ENCODE peak calls at places on chromosome 6, in nine cellular contexts. One of them, this sample, is unnamed.
A peak's percentile ranks its signal among the peaks of the same experiment; 100 is the strongest.

GRCh38 chr6:96923871-96924493 is 546 bp upstream of the KLHL32 start:
- DNase-seq in RWPE1: peak; percentile 7
- DNase-seq in suprapubic skin: peak; percentile 76
- DNase-seq in Calu3: no peak
- DNase-seq in heart right ventricle: no peak
- DNase-seq in adrenal gland: no peak
- DNase-seq in kidney: no peak
- DNase-seq in keratinocyte: no peak
- DNase-seq in endothelial cell: no peak
- DNase-seq in this sample: no peak

GRCh38 chr6:148470141-148470540 is 127.5 kb downstream of the SASH1 start:
- DNase-seq in RWPE1: no peak
- DNase-seq in suprapubic skin: no peak
- DNase-seq in Calu3: no peak
- DNase-seq in heart right ventricle: no peak
- DNase-seq in adrenal gland: no peak
- DNase-seq in kidney: no peak
- DNase-seq in keratinocyte: no peak
- DNase-seq in endothelial cell: no peak
- DNase-seq in this sample: no peak

GRCh38 chr6:142030115-142030619 is 102.6 kb upstream of the GJE1 start:
- DNase-seq in RWPE1: no peak
- DNase-seq in suprapubic skin: no peak
- DNase-seq in Calu3: peak; percentile 20
- DNase-seq in heart right ventricle: no peak
- DNase-seq in adrenal gland: no peak
- DNase-seq in kidney: no peak
- DNase-seq in keratinocyte: no peak
- DNase-seq in endothelial cell: no peak
- DNase-seq in this sample: no peak

GRCh38 chr6:43873806-43874714 is 104.0 kb downstream of the VEGFA start:
- DNase-seq in RWPE1: no peak
- DNase-seq in suprapubic skin: no peak
- DNase-seq in Calu3: peak; percentile 63
- DNase-seq in heart right ventricle: no peak
- DNase-seq in adrenal gland: no peak
- DNase-seq in kidney: no peak
- DNase-seq in keratinocyte: no peak
- DNase-seq in endothelial cell: no peak
- DNase-seq in this sample: no peak

GRCh38 chr6:55069132-55069781 is 105.1 kb upstream of the HCRTR2 start:
- DNase-seq in RWPE1: peak; percentile 35
- DNase-seq in suprapubic skin: no peak
- DNase-seq in Calu3: peak; percentile 52
- DNase-seq in heart right ventricle: peak; percentile 11
- DNase-seq in adrenal gland: peak; percentile 41
- DNase-seq in kidney: no peak
- DNase-seq in keratinocyte: no peak
- DNase-seq in endothelial cell: peak; percentile 49
- DNase-seq in this sample: peak; percentile 26

GRCh38 chr6:48069280-48069679 is 41.7 kb downstream of the PTCHD4 start:
- DNase-seq in RWPE1: no peak
- DNase-seq in suprapubic skin: no peak
- DNase-seq in Calu3: no peak
- DNase-seq in heart right ventricle: no peak
- DNase-seq in adrenal gland: no peak
- DNase-seq in kidney: no peak
- DNase-seq in keratinocyte: no peak
- DNase-seq in endothelial cell: no peak
- DNase-seq in this sample: no peak

GRCh38 chr6:128511518-128511917 is 8.9 kb downstream of the PTPRK start:
- DNase-seq in RWPE1: peak; percentile 78
- DNase-seq in suprapubic skin: no peak
- DNase-seq in Calu3: no peak
- DNase-seq in heart right ventricle: no peak
- DNase-seq in adrenal gland: no peak
- DNase-seq in kidney: no peak
- DNase-seq in keratinocyte: peak; percentile 58
- DNase-seq in endothelial cell: no peak
- DNase-seq in this sample: no peak

GRCh38 chr6:44590471-44590870 is 203.0 kb downstream of the CDC5L start:
- DNase-seq in RWPE1: no peak
- DNase-seq in suprapubic skin: no peak
- DNase-seq in Calu3: no peak
- DNase-seq in heart right ventricle: no peak
- DNase-seq in adrenal gland: no peak
- DNase-seq in kidney: no peak
- DNase-seq in keratinocyte: no peak
- DNase-seq in endothelial cell: no peak
- DNase-seq in this sample: no peak

GRCh38 chr6:72890233-72890632 is 268.4 kb downstream of the KCNQ5 start:
- DNase-seq in RWPE1: no peak
- DNase-seq in suprapubic skin: no peak
- DNase-seq in Calu3: no peak
- DNase-seq in heart right ventricle: no peak
- DNase-seq in adrenal gland: no peak
- DNase-seq in kidney: no peak
- DNase-seq in keratinocyte: no peak
- DNase-seq in endothelial cell: no peak
- DNase-seq in this sample: no peak

GRCh38 chr6:37314803-37315515 is 38.8 kb upstream of the RNF8 start:
- DNase-seq in RWPE1: peak; percentile 36
- DNase-seq in suprapubic skin: no peak
- DNase-seq in Calu3: peak; percentile 53
- DNase-seq in heart right ventricle: peak; percentile 23
- DNase-seq in adrenal gland: no peak
- DNase-seq in kidney: no peak
- DNase-seq in keratinocyte: no peak
- DNase-seq in endothelial cell: peak; percentile 63
- DNase-seq in this sample: peak; percentile 20

GRCh38 chr6:110355031-110355430 is 3.1 kb downstream of the METTL24 start:
- DNase-seq in RWPE1: no peak
- DNase-seq in suprapubic skin: no peak
- DNase-seq in Calu3: no peak
- DNase-seq in heart right ventricle: no peak
- DNase-seq in adrenal gland: no peak
- DNase-seq in kidney: no peak
- DNase-seq in keratinocyte: no peak
- DNase-seq in endothelial cell: no peak
- DNase-seq in this sample: no peak

GRCh38 chr6:33787954-33788693 is 806 bp downstream of the LEMD2 start:
- DNase-seq in RWPE1: peak; percentile 77
- DNase-seq in suprapubic skin: peak; percentile 85
- DNase-seq in Calu3: peak; percentile 70
- DNase-seq in heart right ventricle: peak; percentile 80
- DNase-seq in adrenal gland: peak; percentile 79
- DNase-seq in kidney: peak; percentile 94
- DNase-seq in keratinocyte: no peak
- DNase-seq in endothelial cell: peak; percentile 65
- DNase-seq in this sample: peak; percentile 39

GRCh38 chr6:129828229-129828628 is 32.9 kb downstream of the TMEM244 start:
- DNase-seq in RWPE1: no peak
- DNase-seq in suprapubic skin: no peak
- DNase-seq in Calu3: no peak
- DNase-seq in heart right ventricle: no peak
- DNase-seq in adrenal gland: no peak
- DNase-seq in kidney: no peak
- DNase-seq in keratinocyte: no peak
- DNase-seq in endothelial cell: no peak
- DNase-seq in this sample: no peak

GRCh38 chr6:37127961-37128862 is 41.7 kb upstream of the PIM1 start:
- DNase-seq in RWPE1: no peak
- DNase-seq in suprapubic skin: no peak
- DNase-seq in Calu3: no peak
- DNase-seq in heart right ventricle: no peak
- DNase-seq in adrenal gland: no peak
- DNase-seq in kidney: peak; percentile 12
- DNase-seq in keratinocyte: no peak
- DNase-seq in endothelial cell: no peak
- DNase-seq in this sample: no peak

GRCh38 chr6:158962371-158962770 is 37.6 kb downstream of the RSPH3 start:
- DNase-seq in RWPE1: no peak
- DNase-seq in suprapubic skin: no peak
- DNase-seq in Calu3: no peak
- DNase-seq in heart right ventricle: no peak
- DNase-seq in adrenal gland: no peak
- DNase-seq in kidney: no peak
- DNase-seq in keratinocyte: no peak
- DNase-seq in endothelial cell: no peak
- DNase-seq in this sample: no peak

GRCh38 chr6:150925655-150925928 is 60.1 kb downstream of the MTHFD1L start:
- DNase-seq in RWPE1: no peak
- DNase-seq in suprapubic skin: no peak
- DNase-seq in Calu3: no peak
- DNase-seq in heart right ventricle: no peak
- DNase-seq in adrenal gland: no peak
- DNase-seq in kidney: no peak
- DNase-seq in keratinocyte: no peak
- DNase-seq in endothelial cell: no peak
- DNase-seq in this sample: no peak

GRCh38 chr6:150924808-150925654 is 59.5 kb downstream of the MTHFD1L start:
- DNase-seq in RWPE1: no peak
- DNase-seq in suprapubic skin: no peak
- DNase-seq in Calu3: no peak
- DNase-seq in heart right ventricle: no peak
- DNase-seq in adrenal gland: no peak
- DNase-seq in kidney: no peak
- DNase-seq in keratinocyte: no peak
- DNase-seq in endothelial cell: no peak
- DNase-seq in this sample: no peak

GRCh38 chr6:150929403-150929802 is 63.9 kb downstream of the MTHFD1L start:
- DNase-seq in RWPE1: no peak
- DNase-seq in suprapubic skin: no peak
- DNase-seq in Calu3: no peak
- DNase-seq in heart right ventricle: no peak
- DNase-seq in adrenal gland: no peak
- DNase-seq in kidney: no peak
- DNase-seq in keratinocyte: no peak
- DNase-seq in endothelial cell: no peak
- DNase-seq in this sample: no peak

GRCh38 chr6:150930816-150931215 is 65.3 kb downstream of the MTHFD1L start:
- DNase-seq in RWPE1: no peak
- DNase-seq in suprapubic skin: no peak
- DNase-seq in Calu3: no peak
- DNase-seq in heart right ventricle: no peak
- DNase-seq in adrenal gland: no peak
- DNase-seq in kidney: no peak
- DNase-seq in keratinocyte: no peak
- DNase-seq in endothelial cell: no peak
- DNase-seq in this sample: no peak

GRCh38 chr6:150928882-150929281 is 63.4 kb downstream of the MTHFD1L start:
- DNase-seq in RWPE1: no peak
- DNase-seq in suprapubic skin: no peak
- DNase-seq in Calu3: no peak
- DNase-seq in heart right ventricle: no peak
- DNase-seq in adrenal gland: no peak
- DNase-seq in kidney: no peak
- DNase-seq in keratinocyte: no peak
- DNase-seq in endothelial cell: no peak
- DNase-seq in this sample: no peak
- TF ChIP-seq CTCF in RWPE1: no peak
- TF ChIP-seq CTCF in suprapubic skin: no peak
- TF ChIP-seq CTCF in Calu3: no peak
- TF ChIP-seq CTCF in heart right ventricle: no peak
- TF ChIP-seq CTCF in adrenal gland: no peak
- TF ChIP-seq CTCF in kidney: no peak
- TF ChIP-seq CTCF in keratinocyte: peak; percentile 38
- TF ChIP-seq CTCF in endothelial cell: no peak
- TF ChIP-seq CTCF in this sample: peak; percentile 33

GRCh38 chr6:125058562-125058961 is 95.0 kb upstream of the TPD52L1 start:
- DNase-seq in RWPE1: no peak
- DNase-seq in suprapubic skin: no peak
- DNase-seq in Calu3: no peak
- DNase-seq in heart right ventricle: no peak
- DNase-seq in adrenal gland: no peak
- DNase-seq in kidney: no peak
- DNase-seq in keratinocyte: no peak
- DNase-seq in endothelial cell: no peak
- DNase-seq in this sample: no peak
- TF ChIP-seq CTCF in RWPE1: no peak
- TF ChIP-seq CTCF in suprapubic skin: no peak
- TF ChIP-seq CTCF in Calu3: no peak
- TF ChIP-seq CTCF in heart right ventricle: no peak
- TF ChIP-seq CTCF in adrenal gland: no peak
- TF ChIP-seq CTCF in kidney: no peak
- TF ChIP-seq CTCF in keratinocyte: no peak
- TF ChIP-seq CTCF in endothelial cell: no peak
- TF ChIP-seq CTCF in this sample: no peak

DNA sequence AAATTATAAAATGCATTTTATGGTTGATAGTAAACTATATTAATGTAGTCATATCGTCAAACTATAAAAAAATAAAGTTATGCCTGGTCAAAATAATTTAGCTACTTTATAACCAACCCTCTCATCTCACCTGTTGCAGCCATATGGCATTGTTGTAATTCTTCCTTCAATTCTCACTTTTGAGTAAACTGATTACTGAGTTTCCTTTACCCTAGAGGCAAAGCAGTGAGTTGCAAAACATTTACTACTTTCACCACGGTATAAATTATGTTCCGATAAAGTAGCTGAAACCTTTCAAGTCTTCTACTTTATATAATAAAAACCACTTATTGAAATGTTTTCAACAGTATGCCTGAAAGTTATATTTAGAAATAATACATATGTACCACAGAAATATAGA is 113.8 kb downstream of the AHI1 start:
- DNase-seq in RWPE1: no peak
- DNase-seq in suprapubic skin: no peak
- DNase-seq in Calu3: no peak
- DNase-seq in heart right ventricle: no peak
- DNase-seq in adrenal gland: no peak
- DNase-seq in kidney: no peak
- DNase-seq in keratinocyte: no peak
- DNase-seq in endothelial cell: no peak
- DNase-seq in this sample: no peak
- TF ChIP-seq CTCF in RWPE1: no peak
- TF ChIP-seq CTCF in suprapubic skin: no peak
- TF ChIP-seq CTCF in Calu3: no peak
- TF ChIP-seq CTCF in heart right ventricle: no peak
- TF ChIP-seq CTCF in adrenal gland: no peak
- TF ChIP-seq CTCF in kidney: no peak
- TF ChIP-seq CTCF in keratinocyte: no peak
- TF ChIP-seq CTCF in endothelial cell: peak; percentile 48
- TF ChIP-seq CTCF in this sample: peak; percentile 41

GRCh38 chr6:53174996-53175395 is 26.4 kb upstream of the GCM1 start:
- DNase-seq in RWPE1: no peak
- DNase-seq in suprapubic skin: no peak
- DNase-seq in Calu3: no peak
- DNase-seq in heart right ventricle: no peak
- DNase-seq in adrenal gland: peak; percentile 26
- DNase-seq in kidney: no peak
- DNase-seq in keratinocyte: no peak
- DNase-seq in endothelial cell: no peak
- DNase-seq in this sample: no peak

GRCh38 chr6:53172468-53172803 is 23.8 kb upstream of the GCM1 start:
- DNase-seq in RWPE1: no peak
- DNase-seq in suprapubic skin: no peak
- DNase-seq in Calu3: no peak
- DNase-seq in heart right ventricle: no peak
- DNase-seq in adrenal gland: no peak
- DNase-seq in kidney: no peak
- DNase-seq in keratinocyte: no peak
- DNase-seq in endothelial cell: no peak
- DNase-seq in this sample: no peak

GRCh38 chr6:53168516-53169257 is 20.0 kb upstream of the GCM1 start:
- DNase-seq in RWPE1: peak; percentile 20
- DNase-seq in suprapubic skin: no peak
- DNase-seq in Calu3: no peak
- DNase-seq in heart right ventricle: no peak
- DNase-seq in adrenal gland: no peak
- DNase-seq in kidney: no peak
- DNase-seq in keratinocyte: no peak
- DNase-seq in endothelial cell: no peak
- DNase-seq in this sample: no peak

GRCh38 chr6:53171605-53172467 is 23.2 kb upstream of the GCM1 start:
- DNase-seq in RWPE1: peak; percentile 72
- DNase-seq in suprapubic skin: peak; percentile 94
- DNase-seq in Calu3: peak; percentile 92
- DNase-seq in heart right ventricle: peak; percentile 88
- DNase-seq in adrenal gland: peak; percentile 94
- DNase-seq in kidney: peak; percentile 95
- DNase-seq in keratinocyte: no peak
- DNase-seq in endothelial cell: peak; percentile 97
- DNase-seq in this sample: peak; percentile 98
- TF ChIP-seq CTCF in RWPE1: peak; percentile 100
- TF ChIP-seq CTCF in suprapubic skin: peak; percentile 100
- TF ChIP-seq CTCF in Calu3: peak; percentile 100
- TF ChIP-seq CTCF in heart right ventricle: peak; percentile 100
- TF ChIP-seq CTCF in adrenal gland: peak; percentile 100
- TF ChIP-seq CTCF in kidney: peak; percentile 100
- TF ChIP-seq CTCF in keratinocyte: peak; percentile 100
- TF ChIP-seq CTCF in endothelial cell: peak; percentile 100
- TF ChIP-seq CTCF in this sample: peak; percentile 100

This sample was measured in neural crest cell.